ENCODE peak calls at places on chromosomes 12 and 14, in four cellular contexts. D, C, L and X are unnamed samples.

GRCh38 chr14:53325176-53325806 is 172.2 kb upstream of the DDHD1 start:
- DNase-seq in L (no peak), D (no peak), C (peak), X (no peak)

GRCh38 chr12:120115066-120115465 is 1.5 kb downstream of the RAB35 start:
- DNase-seq in D (no peak), C (no peak), L (no peak), X (no peak)

GRCh38 chr12:56040963-56041578 is 647 bp upstream of the RPS26 start:
- DNase-seq in L (no peak), C (peak), D (peak), X (peak)

GRCh38 chr12:107329569-107330324 is 236.4 kb upstream of the CRY1 start:
- DNase-seq in D (no peak), C (no peak), L (no peak), X (no peak)

GRCh38 chr12:100706029-100706428 is 88.5 kb upstream of the ANO4 start:
- DNase-seq in C (no peak), L (no peak), D (no peak), X (no peak)

GRCh38 chr14:24145700-24146621 is at the start of gene PSME2:
- DNase-seq in D (no peak), C (no peak), L (no peak), X (peak)

GRCh38 chr12:62763319-62763718 is 171.6 kb downstream of the PPM1H start:
- DNase-seq in C (no peak), L (no peak), D (no peak), X (no peak)

GRCh38 chr14:63308723-63309317 is 9.9 kb downstream of the GPHB5 start:
- DNase-seq in L (no peak), D (peak), C (peak), X (peak)

GRCh38 chr12:111154180-111154579 is 214.7 kb downstream of the PHETA1 start:
- DNase-seq in C (peak), D (peak), L (no peak), X (peak)

GRCh38 chr14:81323094-81323493 is 77.0 kb downstream of the STON2 start:
- DNase-seq in C (no peak), L (no peak), D (peak), X (no peak)

GRCh38 chr12:62813031-62813829 is 121.7 kb downstream of the PPM1H start:
- DNase-seq in D (peak), C (peak), L (peak), X (peak)

GRCh38 chr12:54024127-54024526 is 4.1 kb upstream of the HOXC6 start:
- DNase-seq in D (peak), C (peak), L (no peak), X (peak)

GRCh38 chr14:20986811-20987210 is 3.0 kb upstream of the METTL17 start:
- DNase-seq in D (no peak), C (no peak), L (no peak), X (no peak)

GRCh38 chr12:56103066-56103711 is 1.2 kb upstream of the PA2G4 start:
- DNase-seq in D (no peak), C (no peak), L (no peak), X (no peak)

GRCh38 chr12:103858953-103859601 is 18.0 kb upstream of the NT5DC3 start:
- DNase-seq in L (no peak), C (no peak), D (peak), X (peak)

GRCh38 chr14:68548194-68549056 is 244.4 kb downstream of the ZFP36L1 start:
- DNase-seq in D (peak), L (peak), C (peak), X (peak)

GRCh38 chr12:46609281-46609623 is 216.5 kb downstream of the SLC38A4 start:
- DNase-seq in C (no peak), D (no peak), L (no peak), X (no peak)

GRCh38 chr14:34700622-34701130 is 13.7 kb downstream of the CFL2 start:
- DNase-seq in D (no peak), L (no peak), C (no peak), X (no peak)

GRCh38 chr12:96774501-96775256 is 132.4 kb upstream of the NEDD1 start:
- DNase-seq in L (no peak), D (no peak), C (no peak), X (no peak)

GRCh38 chr12:6416596-6416995 is 28.2 kb upstream of the CD27 start:
- DNase-seq in C (no peak), L (no peak), D (no peak), X (no peak)

GRCh38 chr12:64735447-64735846 is 23.8 kb downstream of the GNS start:
- DNase-seq in D (no peak), L (no peak), C (no peak), X (no peak)

GRCh38 chr12:123983822-123984485 is 10.9 kb downstream of the ZNF664 start:
- DNase-seq in L (peak), C (peak), D (peak), X (peak)